ENCODE peak calls at places on chromosomes 13 and 19, in seven cellular contexts. Q, S, C, V, F, O and R are unnamed samples.

GRCh38 chr19:14410054-14410774 is 8.9 kb downstream of the DDX39A start:
- DNase-seq in O (peak), C (no peak), F (no peak), S (no peak), Q (peak), V (no peak), R (no peak)

GRCh38 chr19:13077233-13077632 is 25.4 kb downstream of the LYL1 start:
- DNase-seq in O (no peak), C (no peak), Q (no peak), F (no peak), S (no peak), V (no peak), R (no peak)

GRCh38 chr19:45172611-45173208 is 5.3 kb downstream of the TRAPPC6A start:
- DNase-seq in Q (no peak), C (no peak), O (peak), F (no peak), S (no peak), V (no peak), R (no peak)

GRCh38 chr19:45885556-45886426 is at the start of gene IRF2BP1:
- DNase-seq in C (peak), S (peak), O (peak), Q (peak), V (peak), F (peak), R (peak)

GRCh38 chr19:5340637-5341447 is at the start of gene PTPRS:
- DNase-seq in C (peak), Q (peak), O (peak), F (peak), S (peak), V (peak), R (peak)

GRCh38 chr19:7515091-7515470 is 822 bp upstream of the ZNF358 start:
- DNase-seq in V (peak), S (no peak), C (no peak), Q (no peak), F (no peak), O (no peak), R (no peak)

GRCh38 chr19:4229179-4229931 is at the start of gene EBI3:
- DNase-seq in C (no peak), F (no peak), V (peak), O (peak), Q (no peak), S (no peak), R (no peak)

GRCh38 chr19:5106361-5106760 is 137.4 kb downstream of the KDM4B start:
- DNase-seq in S (no peak), F (no peak), V (no peak), Q (no peak), O (no peak), C (no peak), R (no peak)

GRCh38 chr13:106515635-106516254 is 19.7 kb downstream of the EFNB2 start:
- DNase-seq in Q (no peak), O (no peak), S (no peak), F (no peak), C (no peak), V (no peak), R (no peak)

GRCh38 chr19:55406869-55407624 is 541 bp downstream of the UBE2S start:
- DNase-seq in C (peak), Q (peak), V (peak), F (no peak), O (peak), S (peak), R (no peak)

GRCh38 chr19:55196803-55197202 is 12.5 kb downstream of the PTPRH start:
- DNase-seq in O (peak), C (no peak), S (no peak), V (no peak), F (no peak), Q (no peak), R (no peak)

GRCh38 chr13:29543230-29544215 is 52.0 kb downstream of the SLC7A1 start:
- DNase-seq in S (no peak), C (no peak), Q (no peak), F (no peak), O (no peak), V (peak), R (no peak)